ENCODE peak calls at places on chromosomes 5 and 9, in eight cellular contexts. C is fibroblast of villous mesenchyme, Z is fibroblast of lung, O is kidney glomerular epithelial cell, Q is endothelial cell of umbilical vein, A is nephron progenitor cell, J is transverse colon, P is AG04450. R is an unnamed sample.

GRCh38 chr5:448061-448765 is 5.2 kb downstream of the EXOC3 start:
- DNase-seq in P (no peak), Q (no peak), J (peak; percentile 41), Z (no peak), A (no peak), O (no peak), C (no peak), R (no peak)

GRCh38 chr9:96450613-96451544 is 910 bp downstream of the HABP4 start:
- DNase-seq in O (no peak), P (no peak), Q (peak; percentile 14), A (peak; percentile 52), C (peak; percentile 42), J (peak; percentile 53), Z (peak; percentile 35), R (no peak)

GRCh38 chr9:124911766-124912165 is 29.1 kb downstream of the GOLGA1 start:
- DNase-seq in Q (no peak), J (no peak), C (no peak), A (no peak), P (no peak), O (no peak), Z (no peak), R (no peak)

GRCh38 chr5:98458004-98458403 is 315.5 kb upstream of the RGMB start:
- DNase-seq in Q (no peak), J (no peak), Z (peak; percentile 84), C (peak; percentile 20), P (peak; percentile 44), A (no peak), O (no peak), R (peak; percentile 84)

GRCh38 chr9:16002816-16003215 is 450.0 kb downstream of the CCDC171 start:
- DNase-seq in P (no peak), A (no peak), O (no peak), C (peak; percentile 38), J (no peak), Q (no peak), Z (peak; percentile 43), R (peak; percentile 60)

GRCh38 chr9:76302947-76303550 is 91.2 kb downstream of the RFK start:
- DNase-seq in Q (peak; percentile 58), O (peak; percentile 35), P (peak; percentile 39), Z (peak; percentile 47), J (no peak), C (peak; percentile 75), A (no peak), R (no peak)

GRCh38 chr5:11878846-11879245 is 25.4 kb downstream of the CTNND2 start:
- DNase-seq in Z (no peak), C (no peak), A (no peak), J (no peak), P (no peak), Q (no peak), O (no peak), R (no peak)

GRCh38 chr9:105994970-105995369 is 300.6 kb downstream of the TMEM38B start:
- DNase-seq in P (no peak), Z (peak; percentile 8), Q (no peak), C (no peak), J (no peak), O (no peak), A (no peak), R (no peak)

GRCh38 chr5:113058706-113059226 is 82.2 kb downstream of the DCP2 start:
- DNase-seq in Q (no peak), P (no peak), Z (no peak), O (no peak), A (no peak), C (no peak), J (no peak), R (no peak)

R was measured in skeletal muscle cell.